ENCODE peak calls at places on chromosome 4, in six cellular contexts. P is H1; J is hepatocyte; O is ovary; X is Jurkat, Clone E6-1; Q is fibroblast of lung. R is an unnamed sample.

GRCh38 chr4:177480796-177481195 is 38.6 kb upstream of the AGA start:
- DNase-seq in X (no peak), Q (peak; percentile 95), J (no peak), O (no peak), P (no peak), R (peak; percentile 94)

GRCh38 chr4:111214371-111214770 is 591.5 kb upstream of the PITX2 start:
- DNase-seq in P (no peak), O (no peak), J (no peak), X (no peak), Q (no peak), R (no peak)

GRCh38 chr4:9825049-9825448 is 43.6 kb downstream of the DRD5 start:
- DNase-seq in O (no peak), Q (no peak), J (no peak), X (peak; percentile 92), P (no peak), R (no peak)

GRCh38 chr4:150381671-150382427 is 200.1 kb upstream of the MAB21L2 start:
- DNase-seq in X (no peak), P (no peak), O (no peak), J (no peak), Q (peak; percentile 53), R (peak; percentile 46)

GRCh38 chr4:176185068-176185467 is 10.3 kb downstream of the SPATA4 start:
- DNase-seq in P (no peak), O (no peak), J (no peak), X (no peak), Q (peak; percentile 76), R (peak; percentile 71)

GRCh38 chr4:92257931-92258857 is 45.6 kb upstream of the GRID2 start:
- DNase-seq in J (no peak), X (no peak), O (no peak), P (no peak), Q (no peak), R (no peak)

GRCh38 chr4:89492476-89493110 is 185.0 kb upstream of the GPRIN3 start:
- DNase-seq in P (no peak), J (no peak), Q (peak; percentile 86), X (no peak), O (no peak), R (peak; percentile 83)

GRCh38 chr4:111979921-111980320 is 165.3 kb upstream of the FAM241A start:
- DNase-seq in J (no peak), X (no peak), O (no peak), P (no peak), Q (no peak), R (no peak)

GRCh38 chr4:57100979-57101629 is 9.1 kb downstream of the IGFBP7 start:
- DNase-seq in O (no peak), Q (no peak), P (no peak), J (no peak), X (no peak), R (no peak)

GRCh38 chr4:40626183-40626990 is 3.3 kb downstream of the RBM47 start:
- DNase-seq in Q (peak; percentile 60), J (no peak), P (no peak), O (no peak), X (no peak), R (peak; percentile 52)

GRCh38 chr4:157854819-157855218 is 318.0 kb downstream of the GASK1B start:
- DNase-seq in O (no peak), J (no peak), P (no peak), Q (no peak), X (no peak), R (no peak)

GRCh38 chr4:70815370-70815769 is 24.3 kb downstream of the GRSF1 start:
- DNase-seq in O (no peak), X (no peak), J (no peak), P (no peak), Q (no peak), R (no peak)

GRCh38 chr4:169492436-169493163 is 119.8 kb downstream of the NEK1 start:
- DNase-seq in Q (peak; percentile 17), X (peak; percentile 53), O (no peak), J (peak; percentile 28), P (peak; percentile 10), R (peak; percentile 4)

DNA sequence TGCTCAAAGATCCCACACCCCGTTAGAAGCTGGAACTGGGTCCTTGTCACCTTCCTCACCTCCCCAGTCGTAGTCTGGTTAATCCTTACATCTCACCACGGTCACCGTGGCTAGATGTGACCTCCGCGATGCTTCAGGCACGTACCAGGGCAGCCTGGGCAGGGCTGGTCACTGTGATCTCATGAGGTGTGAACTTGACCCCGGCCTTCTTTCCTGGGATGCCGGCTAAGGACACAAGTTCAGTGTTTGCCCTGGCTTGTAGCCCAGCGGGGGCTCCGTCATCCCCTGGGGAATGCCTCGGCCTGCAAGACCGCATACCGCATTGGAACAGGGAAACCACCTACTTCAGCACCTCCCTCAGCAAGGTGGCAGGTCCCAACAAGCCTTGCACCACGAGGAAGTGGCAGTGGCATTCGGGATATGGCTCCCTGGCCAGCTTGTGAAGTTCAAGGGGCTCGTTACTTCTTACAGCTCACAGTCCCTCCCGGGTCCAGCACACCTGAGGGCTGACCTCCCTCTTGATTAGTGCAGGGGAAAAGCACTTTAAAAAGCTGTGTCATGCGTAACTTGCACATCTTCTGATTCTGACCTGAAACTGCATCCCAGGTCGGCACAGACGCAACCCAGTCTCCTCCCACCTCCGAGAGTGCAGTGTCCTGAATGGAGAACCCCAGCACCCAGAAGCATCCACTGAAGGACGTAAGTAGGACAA is 25.9 kb downstream of the NOP14 start:
- DNase-seq in O (peak; percentile 30), P (no peak), Q (peak; percentile 79), J (peak; percentile 39), X (no peak), R (peak; percentile 67)
- H3K4me3 ChIP-seq in O (no peak overlapping the region), P (no peak overlapping the region), Q (no peak overlapping the region), J (no peak overlapping the region), X (no peak overlapping the region), R (no peak overlapping the region)

GRCh38 chr4:13299343-13299742 is 184.8 kb downstream of the RAB28 start:
- DNase-seq in X (no peak), P (no peak), Q (no peak), O (no peak), J (no peak), R (no peak)
- H3K4me3 ChIP-seq in X (no peak overlapping the region), P (no peak overlapping the region), Q (no peak overlapping the region), O (no peak overlapping the region), J (no peak overlapping the region), R (no peak overlapping the region)

DNA sequence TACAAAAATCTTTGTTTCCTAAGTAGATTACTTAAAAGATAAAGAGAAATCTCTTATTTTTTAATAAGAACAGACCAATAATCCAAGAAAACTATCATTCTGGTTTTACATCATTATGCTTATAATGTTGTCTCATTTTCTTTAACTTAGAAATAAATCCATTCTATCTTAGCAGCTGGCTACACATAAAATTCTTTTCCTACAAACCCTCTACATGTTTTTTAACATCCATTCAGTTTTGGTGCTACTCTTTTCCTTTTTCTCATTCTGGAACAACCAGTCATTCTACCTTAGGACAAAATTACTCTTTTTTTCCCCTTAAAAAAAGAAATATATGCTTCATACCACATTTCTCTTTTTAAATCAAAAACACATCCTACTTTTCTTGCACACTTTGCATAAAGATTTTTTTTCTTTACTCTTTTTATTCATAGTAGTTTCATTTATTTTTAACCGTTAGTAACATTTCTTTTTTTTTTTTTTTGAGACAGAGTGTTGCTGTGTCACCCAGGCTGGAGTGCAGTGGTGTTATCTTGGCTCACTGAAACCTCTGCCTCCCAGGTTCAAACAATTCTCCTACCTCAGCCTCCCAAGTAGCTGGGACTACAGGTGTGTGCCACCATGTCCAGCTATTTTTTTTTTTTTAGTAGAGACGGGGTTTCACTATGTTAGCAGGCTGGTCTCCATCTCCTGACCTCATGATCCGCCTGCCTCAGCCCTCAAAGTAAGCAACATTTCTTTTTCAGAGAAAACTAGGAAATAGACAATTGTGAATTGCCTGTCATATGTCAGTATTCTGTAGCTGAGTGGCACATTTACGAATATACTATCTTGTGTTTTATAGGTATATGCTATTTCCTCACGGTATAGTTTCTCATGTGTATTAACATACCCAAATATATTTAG is 562.8 kb downstream of the ADGRL3 start:
- DNase-seq in Q (no peak), O (no peak), X (no peak), P (no peak), J (no peak), R (no peak)
- H3K4me3 ChIP-seq in Q (no peak overlapping the region), O (no peak overlapping the region), X (no peak overlapping the region), P (no peak overlapping the region), J (no peak overlapping the region), R (no peak overlapping the region)

DNA sequence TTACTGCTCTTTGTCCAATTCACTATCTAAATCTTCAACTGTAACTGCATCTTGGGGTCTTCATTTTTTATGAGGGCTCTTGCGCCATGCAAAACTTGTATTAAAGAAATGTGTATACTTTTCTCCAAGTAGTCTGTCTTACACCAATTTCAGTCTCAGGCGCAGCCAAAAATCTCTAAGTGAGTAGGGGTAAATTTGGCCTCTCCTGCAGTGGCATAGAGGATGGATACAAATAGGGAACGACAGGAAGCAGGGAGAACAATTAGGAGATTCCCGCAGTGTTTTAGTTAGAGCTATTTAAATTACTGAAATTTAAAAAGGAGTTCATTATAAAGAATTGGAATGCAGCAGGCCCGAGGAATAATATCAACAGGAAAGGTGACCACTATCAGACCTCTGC is 30.2 kb downstream of the DMP1 start:
- DNase-seq in P (no peak), X (no peak), J (no peak), O (no peak), Q (no peak), R (no peak)
- H3K4me3 ChIP-seq in P (no peak overlapping the region), X (no peak overlapping the region), J (no peak overlapping the region), O (no peak overlapping the region), Q (no peak overlapping the region), R (no peak overlapping the region)

DNA sequence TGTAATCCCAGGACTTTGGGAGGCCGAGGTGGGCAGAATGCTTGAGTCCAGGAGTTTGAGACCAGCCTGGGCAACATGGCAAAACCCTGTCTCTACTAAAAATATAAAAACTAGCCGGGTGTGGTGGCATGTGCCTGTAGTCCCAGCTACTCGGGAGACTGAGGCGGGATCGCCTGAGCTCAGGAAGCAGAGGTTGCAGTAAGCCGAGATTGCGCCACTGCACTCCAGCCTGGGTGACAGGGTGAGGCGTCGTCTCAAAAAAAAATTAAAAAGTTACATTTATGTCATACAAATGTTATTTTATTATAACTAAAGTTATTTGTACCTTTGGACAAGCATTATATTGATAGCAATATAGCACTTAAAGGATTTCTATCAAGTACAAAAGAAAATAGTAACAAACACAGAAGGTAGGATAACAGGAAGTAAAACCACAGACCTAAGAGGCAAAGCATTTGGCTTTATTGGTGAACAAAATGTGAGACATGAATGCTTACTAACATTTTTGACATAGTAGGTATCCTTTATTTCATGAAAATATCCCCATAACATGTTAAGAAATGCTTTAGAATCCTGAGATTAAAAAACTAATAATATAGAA is 51.5 kb downstream of the TMEM165 start:
- DNase-seq in X (no peak), J (no peak), P (no peak), O (no peak), Q (peak; percentile 22), R (no peak)
- H3K4me3 ChIP-seq in X (no peak overlapping the region), J (no peak overlapping the region), P (no peak overlapping the region), O (no peak overlapping the region), Q (no peak overlapping the region), R (no peak overlapping the region)

R was measured in astrocyte.